ENCODE peak calls at places on chromosome 20, in seven cellular contexts. T, Z, V, P, J, L and Y are unnamed samples.
A peak's percentile ranks its signal among the peaks of the same experiment; 100 is the strongest.

GRCh38 chr20:6595704-6596103 is 171.8 kb upstream of the BMP2 start:
- DNase-seq in T (no peak), Z (no peak), V (peak; percentile 57), P (no peak), J (no peak), L (no peak), Y (no peak)

GRCh38 chr20:47031028-47031427 is 136.4 kb downstream of the EYA2 start:
- DNase-seq in T (no peak), Z (no peak), V (no peak), P (no peak), J (no peak), L (no peak), Y (no peak)

GRCh38 chr20:62824476-62825287 is 7.8 kb downstream of the COL9A3 start:
- DNase-seq in T (no peak), Z (no peak), V (no peak), P (no peak), J (peak; percentile 54), L (no peak), Y (no peak)

GRCh38 chr20:5095931-5096330 is 23.8 kb downstream of the PCNA start:
- DNase-seq in T (no peak), Z (no peak), V (no peak), P (no peak), J (no peak), L (no peak), Y (no peak)

GRCh38 chr20:21508230-21509078 is 5.4 kb downstream of the NKX2-2 start:
- DNase-seq in T (no peak), Z (no peak), V (no peak), P (peak; percentile 55), J (no peak), L (no peak), Y (no peak)

GRCh38 chr20:60117040-60117439 is 158.8 kb downstream of the CDH26 start:
- DNase-seq in T (no peak), Z (no peak), V (peak; percentile 8), P (no peak), J (no peak), L (no peak), Y (no peak)

GRCh38 chr20:51447097-51447764 is 95.3 kb downstream of the NFATC2 start:
- DNase-seq in T (peak; percentile 86), Z (peak; percentile 30), V (peak; percentile 98), P (no peak), J (no peak), L (peak; percentile 77), Y (peak; percentile 96)

GRCh38 chr20:19073584-19074198 is 138.8 kb upstream of the SLC24A3 start:
- DNase-seq in T (no peak), Z (no peak), V (no peak), P (no peak), J (peak; percentile 22), L (no peak), Y (no peak)

GRCh38 chr20:10667560-10668167 is 6.1 kb downstream of the JAG1 start:
- DNase-seq in T (no peak), Z (no peak), V (no peak), P (no peak), J (no peak), L (no peak), Y (peak; percentile 49)

GRCh38 chr20:2865101-2865500 is 8.2 kb upstream of the PTPRA start:
- DNase-seq in T (no peak), Z (no peak), V (no peak), P (no peak), J (no peak), L (no peak), Y (no peak)

GRCh38 chr20:10674684-10675455 is 1.1 kb upstream of the JAG1 start:
- DNase-seq in T (peak; percentile 48), Z (peak; percentile 84), V (peak; percentile 66), P (peak; percentile 94), J (peak; percentile 76), L (peak; percentile 82), Y (peak; percentile 82)

GRCh38 chr20:44495257-44495656 is 19.6 kb downstream of the TTPAL start:
- DNase-seq in T (no peak), Z (no peak), V (peak; percentile 87), P (no peak), J (no peak), L (no peak), Y (peak; percentile 64)

GRCh38 chr20:36644713-36645109 is 1.3 kb downstream of the SLA2 start:
- DNase-seq in T (no peak), Z (no peak), V (no peak), P (no peak), J (no peak), L (no peak), Y (no peak)

GRCh38 chr20:3686867-3687321 is 5.1 kb upstream of the ADAM33 start:
- DNase-seq in T (no peak), Z (peak; percentile 83), V (peak; percentile 94), P (no peak), J (no peak), L (peak; percentile 93), Y (peak; percentile 63)

GRCh38 chr20:60262967-60263603 is 304.9 kb downstream of the CDH26 start:
- DNase-seq in T (no peak), Z (peak; percentile 22), V (no peak), P (peak; percentile 80), J (peak; percentile 25), L (no peak), Y (peak; percentile 82)

GRCh38 chr20:52160805-52161204 is 30.8 kb downstream of the ZFP64 start:
- DNase-seq in T (no peak), Z (no peak), V (no peak), P (no peak), J (no peak), L (no peak), Y (peak; percentile 35)

DNA sequence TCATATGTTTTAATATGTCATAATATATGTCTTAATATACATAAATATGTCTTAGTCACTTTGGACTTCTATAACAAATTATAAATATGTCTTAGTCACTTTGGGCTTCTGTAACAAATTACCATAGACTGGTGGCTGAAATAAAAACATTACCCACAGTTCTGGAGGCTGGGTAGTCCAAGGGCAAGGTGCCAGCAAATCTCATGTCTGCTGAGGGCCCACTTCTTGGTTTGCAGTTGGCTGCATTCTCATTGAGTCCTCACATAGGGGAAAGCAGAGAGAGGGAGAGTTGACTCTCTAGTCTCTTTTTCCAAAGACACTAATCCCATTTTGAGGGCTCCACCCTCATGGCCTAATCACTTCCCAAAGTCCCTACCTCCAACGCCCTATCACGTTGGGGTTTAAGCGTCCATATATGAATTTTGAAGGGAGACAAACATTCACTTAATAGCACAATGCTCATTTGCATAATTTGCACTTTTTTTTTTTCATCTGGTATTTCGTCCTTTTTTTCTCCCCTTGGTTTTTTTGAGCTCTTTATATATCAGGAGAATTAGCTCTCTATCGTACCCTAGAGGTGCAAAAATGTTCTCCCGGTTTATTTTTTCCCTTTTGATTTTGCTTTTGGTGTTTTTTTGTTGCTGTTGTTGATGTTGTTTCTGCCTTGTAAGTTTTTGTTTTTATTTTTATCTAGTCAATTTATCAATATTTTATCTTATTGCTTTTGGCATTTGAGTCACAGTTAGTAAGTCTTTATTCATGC is 266.4 kb downstream of the PLCB1 start:
- DNase-seq in T (no peak), Z (no peak), V (no peak), P (no peak), J (no peak), L (no peak), Y (no peak)
- TF ChIP-seq CTCF in T (peak; percentile 51), Z (no peak), V (no peak), P (no peak), J (peak; percentile 35), L (no peak), Y (no peak)

GRCh38 chr20:23143098-23143497 is 57.0 kb upstream of the CD93 start:
- DNase-seq in T (peak; percentile 47), Z (no peak), V (peak; percentile 85), P (no peak), J (no peak), L (peak; percentile 85), Y (peak; percentile 80)

GRCh38 chr20:23139524-23139923 is 53.4 kb upstream of the CD93 start:
- DNase-seq in T (no peak), Z (no peak), V (no peak), P (no peak), J (no peak), L (peak; percentile 12), Y (peak; percentile 82)

GRCh38 chr20:23141016-23141415 is 54.9 kb upstream of the CD93 start:
- DNase-seq in T (no peak), Z (no peak), V (no peak), P (no peak), J (no peak), L (peak; percentile 21), Y (no peak)

GRCh38 chr20:23142162-23143050 is 56.3 kb upstream of the CD93 start:
- DNase-seq in T (no peak), Z (no peak), V (no peak), P (no peak), J (no peak), L (peak; percentile 19), Y (no peak)

DNA sequence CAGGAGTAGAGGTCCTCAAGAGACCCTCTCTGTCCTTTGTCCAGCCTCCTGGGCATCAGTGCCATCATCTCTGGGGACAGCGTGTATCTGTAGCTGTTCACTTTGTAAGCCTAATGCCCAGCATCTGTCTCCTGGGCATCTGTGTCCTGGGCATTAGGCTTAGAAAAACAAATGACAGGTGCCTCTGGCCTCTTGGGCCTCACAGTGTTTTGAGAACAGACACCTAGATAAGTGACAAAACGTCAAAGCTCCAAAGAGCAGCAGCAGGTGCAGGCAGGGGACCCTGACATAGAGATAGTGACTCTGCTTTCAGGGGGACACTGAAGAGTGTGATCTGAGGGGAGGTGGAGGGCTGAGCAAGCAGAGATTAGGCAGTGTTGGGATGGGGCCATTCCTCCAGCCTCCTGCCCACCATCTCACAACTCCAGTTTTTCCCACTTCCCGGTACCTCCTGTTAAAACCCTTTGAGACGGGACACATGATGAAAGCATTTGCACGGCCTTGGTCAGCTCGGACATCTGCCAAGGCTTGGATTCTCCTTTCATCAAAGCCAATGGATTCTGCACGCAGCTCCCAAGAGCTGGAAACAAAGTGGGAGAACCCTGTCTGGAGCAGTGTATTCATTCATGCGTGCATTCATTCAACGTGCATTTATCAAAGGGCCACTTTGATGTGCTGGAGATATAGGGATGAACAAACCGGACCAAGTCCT is 55.5 kb upstream of the CD93 start:
- DNase-seq in T (no peak), Z (no peak), V (no peak), P (no peak), J (no peak), L (peak; percentile 8), Y (no peak)
- H3K27ac ChIP-seq in T (no peak overlapping the region), Z (peak overlapping the region; percentile 74), V (no peak overlapping the region), P (peak overlapping the region; percentile 94), J (no peak overlapping the region), L (peak overlapping the region; percentile 91), Y (peak overlapping the region; percentile 81)

GRCh38 chr20:8073024-8073832 is 53.7 kb upstream of the TMX4 start:
- DNase-seq in T (no peak), Z (no peak), V (peak; percentile 90), P (no peak), J (no peak), L (no peak), Y (peak; percentile 40)
- TF ChIP-seq CTCF in T (no peak), Z (no peak), V (no peak), P (no peak), J (no peak), L (no peak), Y (no peak)

DNA sequence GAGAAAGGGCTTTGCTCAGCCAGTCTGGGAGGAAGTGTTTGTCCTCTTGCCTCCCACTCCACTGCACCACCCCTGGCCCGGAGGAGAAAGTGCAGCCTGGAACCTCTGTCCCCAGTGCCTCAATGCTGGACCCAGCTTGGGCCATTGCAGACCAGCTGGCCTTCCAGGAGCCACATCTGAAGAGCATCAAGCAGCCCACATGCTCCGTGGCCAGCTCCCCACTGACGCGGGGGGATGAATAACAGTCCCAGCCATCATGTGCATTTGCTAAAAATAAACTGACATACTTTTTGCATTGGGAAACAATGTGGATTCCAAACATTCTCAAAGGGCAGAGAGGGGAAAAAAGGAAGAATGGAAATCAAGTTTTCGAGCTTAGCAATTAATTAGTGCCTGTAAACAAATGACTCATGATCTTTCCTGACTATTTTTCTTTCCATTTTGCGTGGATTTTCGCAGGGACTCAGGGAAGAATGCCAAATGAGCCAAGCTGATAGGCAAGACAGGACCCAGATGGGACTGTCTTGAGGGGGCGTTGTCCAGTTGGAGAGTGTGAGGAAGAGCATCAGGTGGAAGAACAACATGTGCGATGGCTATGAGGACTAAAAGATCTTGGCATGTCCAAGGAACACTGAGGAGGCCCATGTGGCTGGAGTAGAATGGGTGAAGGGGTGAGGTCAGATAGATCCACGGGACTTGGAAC is 34.1 kb downstream of the CEBPB start:
- DNase-seq in T (no peak), Z (peak; percentile 61), V (peak; percentile 97), P (no peak), J (no peak), L (peak; percentile 92), Y (no peak)
- H3K27ac ChIP-seq in T (no peak overlapping the region), Z (peak overlapping the region; percentile 80), V (peak overlapping the region; percentile 65), P (peak overlapping the region; percentile 57), J (no peak overlapping the region), L (peak overlapping the region; percentile 86), Y (no peak overlapping the region)